ENCODE peak calls at places on chromosomes 5 and 9, in five cellular contexts. L is brain pericyte; E is HuH-7.5; T is Ammon's horn; W is activated naive CD8-positive, alpha-beta T cell treated with anti-CD3 and anti-CD28 coated beads, Interleukin-2, amount 50 U/mL, for 16 hours. P is an unnamed sample.
A peak's percentile ranks its signal among the peaks of the same experiment; 100 is the strongest.

GRCh38 chr9:19102181-19102630 is 498 bp downstream of the HAUS6 start:
- DNase-seq in W (no peak), T (no peak), E (no peak), L (no peak), P (peak; percentile 48)

GRCh38 chr9:131813116-131813515 is 73.2 kb upstream of the RAPGEF1 start:
- DNase-seq in T (no peak), E (no peak), W (no peak), L (no peak), P (no peak)

GRCh38 chr5:145925803-145926202 is 10.6 kb upstream of the SH3RF2 start:
- DNase-seq in L (no peak), W (no peak), E (no peak), T (no peak), P (no peak)

GRCh38 chr9:136206602-136207333 is 1.8 kb upstream of the LHX3 start:
- DNase-seq in L (no peak), W (no peak), T (no peak), E (no peak), P (no peak)

GRCh38 chr9:131530546-131530929 is 525 bp downstream of the UCK1 start:
- DNase-seq in W (no peak), E (peak; percentile 97), T (no peak), L (no peak), P (peak; percentile 71)

GRCh38 chr9:93154293-93154903 is 20.3 kb upstream of the NINJ1 start:
- DNase-seq in E (peak; percentile 72), L (no peak), T (no peak), W (no peak), P (peak; percentile 79)

GRCh38 chr9:130483281-130483949 is 38.7 kb downstream of the ASS1 start:
- DNase-seq in E (no peak), W (no peak), L (no peak), T (no peak), P (no peak)

GRCh38 chr9:74773886-74774479 is 113.7 kb downstream of the TRPM6 start:
- DNase-seq in W (peak; percentile 23), E (peak; percentile 41), L (peak; percentile 26), T (peak; percentile 93), P (peak; percentile 54)

GRCh38 chr5:67983251-67983941 is 232.2 kb upstream of the PIK3R1 start:
- DNase-seq in L (peak; percentile 69), E (no peak), W (no peak), T (no peak), P (no peak)

GRCh38 chr5:172748341-172748843 is 22.6 kb downstream of the DUSP1 start:
- DNase-seq in L (peak; percentile 55), E (no peak), T (no peak), W (no peak), P (no peak)

GRCh38 chr5:81202652-81203051 is 30.5 kb upstream of the CKMT2 start:
- DNase-seq in W (no peak), L (no peak), E (no peak), T (no peak), P (no peak)

GRCh38 chr5:174581483-174581882 is 142.9 kb upstream of the MSX2 start:
- DNase-seq in L (no peak), W (no peak), E (peak; percentile 22), T (peak; percentile 22), P (peak; percentile 72)

GRCh38 chr5:132754111-132754510 is 6.9 kb downstream of the CCNI2 start:
- DNase-seq in E (no peak), L (no peak), W (no peak), T (no peak), P (no peak)

GRCh38 chr5:43038523-43038989 is 1.6 kb downstream of the ANXA2R start:
- DNase-seq in E (no peak), L (no peak), T (no peak), W (no peak), P (peak; percentile 47)

GRCh38 chr5:72427488-72428437 is 79.4 kb downstream of the ZNF366 start:
- DNase-seq in W (no peak), T (no peak), L (no peak), E (no peak), P (no peak)

GRCh38 chr5:78162253-78162862 is 132.1 kb downstream of the AP3B1 start:
- DNase-seq in T (peak; percentile 54), W (no peak), L (no peak), E (peak; percentile 8), P (peak; percentile 46)

GRCh38 chr9:107484117-107484723 is 5.3 kb downstream of the KLF4 start:
- DNase-seq in L (no peak), T (peak; percentile 87), E (peak; percentile 67), W (no peak), P (peak; percentile 72)

GRCh38 chr9:73869261-73869660 is 627.9 kb upstream of the RORB start:
- DNase-seq in E (no peak), L (peak; percentile 7), W (no peak), T (peak; percentile 4), P (no peak)

GRCh38 chr9:92614763-92615441 is 55.0 kb downstream of the IPPK start:
- DNase-seq in T (peak; percentile 58), W (no peak), E (no peak), L (no peak), P (no peak)

GRCh38 chr9:98517710-98518109 is 191.0 kb downstream of the GABBR2 start:
- DNase-seq in L (no peak), T (no peak), E (no peak), W (no peak), P (no peak)

GRCh38 chr5:81750308-81751008 is 439 bp downstream of the SSBP2 start:
- DNase-seq in E (peak; percentile 49), L (no peak), T (no peak), W (no peak), P (no peak)

GRCh38 chr5:150253416-150254208 is 36.0 kb downstream of the CAMK2A start:
- DNase-seq in T (no peak), L (no peak), E (no peak), W (no peak), P (no peak)

GRCh38 chr5:73321757-73322452 is 126.7 kb downstream of the FOXD1 start:
- DNase-seq in E (no peak), T (no peak), W (no peak), L (no peak), P (no peak)

GRCh38 chr9:89802809-89803355 is 198.1 kb downstream of the GADD45G start:
- DNase-seq in L (peak; percentile 80), E (no peak), W (no peak), T (peak; percentile 59), P (no peak)

GRCh38 chr9:95302471-95302870 is 15.0 kb downstream of the FANCC start:
- DNase-seq in L (no peak), W (no peak), E (no peak), T (no peak), P (no peak)

GRCh38 chr5:129905467-129906176 is 1.4 kb downstream of the CHSY3 start:
- DNase-seq in L (no peak), T (peak; percentile 47), W (no peak), E (no peak), P (no peak)

P was measured in HAP-1.